ENCODE peak calls at places on chromosomes 5 and 9, in five cellular contexts. V is body of pancreas, M is brain microvascular endothelial cell, L is fibroblast of pulmonary artery, O is BJ. D is an unnamed sample.

GRCh38 chr5:107997338-107997979 is 326.7 kb upstream of the EFNA5 start:
- DNase-seq in V (no peak), M (no peak), L (no peak), O (peak; percentile 1), D (peak; percentile 29)

GRCh38 chr9:36345103-36345846 is 54.8 kb downstream of the RNF38 start:
- DNase-seq in V (no peak), M (no peak), L (no peak), O (no peak), D (no peak)

GRCh38 chr5:138668981-138669380 is 84.2 kb upstream of the CTNNA1 start:
- DNase-seq in V (no peak), M (no peak), L (no peak), O (no peak), D (no peak)

GRCh38 chr5:170885281-170885680 is 23.5 kb downstream of the RANBP17 start:
- DNase-seq in V (no peak), M (no peak), L (peak; percentile 31), O (no peak), D (no peak)

GRCh38 chr9:109497193-109498165 is 628 bp downstream of the PTPN3 start:
- DNase-seq in V (peak; percentile 69), M (no peak), L (no peak), O (no peak), D (no peak)

GRCh38 chr9:35667939-35668338 is 2.9 kb upstream of the ARHGEF39 start:
- DNase-seq in V (no peak), M (no peak), L (no peak), O (no peak), D (no peak)

GRCh38 chr9:1869843-1870242 is 145.3 kb upstream of the SMARCA2 start:
- DNase-seq in V (no peak), M (no peak), L (peak; percentile 6), O (no peak), D (no peak)

GRCh38 chr5:166750376-166750775 is 1541.1 kb upstream of the WWC1 start:
- DNase-seq in V (no peak), M (no peak), L (peak; percentile 25), O (no peak), D (no peak)

GRCh38 chr5:138454121-138454520 is 11.2 kb upstream of the EGR1 start:
- DNase-seq in V (no peak), M (no peak), L (no peak), O (no peak), D (no peak)

GRCh38 chr9:83662933-83663332 is 40.0 kb downstream of the IDNK start:
- DNase-seq in V (no peak), M (no peak), L (no peak), O (no peak), D (no peak)

GRCh38 chr9:123424552-123425225 is 68.7 kb downstream of the CRB2 start:
- DNase-seq in V (no peak), M (no peak), L (no peak), O (no peak), D (no peak)

GRCh38 chr9:125428515-125429467 is 167.2 kb downstream of the GAPVD1 start:
- DNase-seq in V (no peak), M (no peak), L (no peak), O (no peak), D (no peak)

GRCh38 chr5:117486879-117487391 is 912.3 kb upstream of the SEMA6A start:
- DNase-seq in V (no peak), M (no peak), L (no peak), O (no peak), D (no peak)

GRCh38 chr5:138450971-138451370 is 12.1 kb downstream of the REEP2 start:
- DNase-seq in V (no peak), M (no peak), L (no peak), O (no peak), D (no peak)

GRCh38 chr5:177134653-177135225 is 1.2 kb downstream of the NSD1 start:
- DNase-seq in V (no peak), M (no peak), L (no peak), O (no peak), D (no peak)

GRCh38 chr5:76556511-76557221 is 66.5 kb downstream of the F2RL2 start:
- DNase-seq in V (no peak), M (no peak), L (no peak), O (no peak), D (no peak)

GRCh38 chr5:129905467-129906176 is 1.4 kb downstream of the CHSY3 start:
- DNase-seq in V (peak; percentile 20), M (no peak), L (peak; percentile 13), O (no peak), D (no peak)

GRCh38 chr9:120892748-120893584 is 16.0 kb upstream of the PHF19 start:
- DNase-seq in V (no peak), M (peak; percentile 60), L (peak; percentile 80), O (peak; percentile 56), D (peak; percentile 46)

GRCh38 chr5:110251366-110251765 is 475.1 kb downstream of the TMEM232 start:
- DNase-seq in V (no peak), M (no peak), L (no peak), O (no peak), D (peak; percentile 28)

GRCh38 chr5:133732536-133732935 is 120.2 kb upstream of the FSTL4 start:
- DNase-seq in V (no peak), M (no peak), L (no peak), O (no peak), D (no peak)

GRCh38 chr5:148469446-148470062 is 85.8 kb downstream of the FBXO38 start:
- DNase-seq in V (peak; percentile 16), M (peak; percentile 45), L (peak; percentile 91), O (no peak), D (peak; percentile 75)

GRCh38 chr5:7683753-7684152 is 167.2 kb downstream of the CFAP90 start:
- DNase-seq in V (no peak), M (no peak), L (no peak), O (no peak), D (no peak)

GRCh38 chr5:138979684-138980275 is 104.6 kb upstream of the LRRTM2 start:
- DNase-seq in V (no peak), M (no peak), L (no peak), O (no peak), D (no peak)

GRCh38 chr5:163841-164240 is 27.5 kb upstream of the LRRC14B start:
- DNase-seq in V (no peak), M (no peak), L (no peak), O (no peak), D (no peak)

GRCh38 chr9:27482709-27483108 is 41.4 kb upstream of the IFNK start:
- DNase-seq in V (no peak), M (no peak), L (no peak), O (no peak), D (no peak)

GRCh38 chr9:71270554-71270953 is 149.1 kb upstream of the TRPM3 start:
- DNase-seq in V (no peak), M (no peak), L (no peak), O (no peak), D (no peak)

GRCh38 chr5:149358294-149358651 is 427 bp downstream of the PCYOX1L start:
- DNase-seq in V (peak; percentile 51), M (no peak), L (no peak), O (no peak), D (no peak)

GRCh38 chr5:155983954-155984353 is 343.0 kb upstream of the SGCD start:
- DNase-seq in V (no peak), M (no peak), L (no peak), O (no peak), D (no peak)

GRCh38 chr5:111512026-111512405 is 319 bp downstream of the STARD4 start:
- DNase-seq in V (no peak), M (peak; percentile 23), L (peak; percentile 40), O (no peak), D (no peak)

GRCh38 chr9:86337469-86338107 is 16.6 kb downstream of the TUT7 start:
- DNase-seq in V (no peak), M (no peak), L (no peak), O (no peak), D (no peak)
- H3K4me3 ChIP-seq in V (no peak overlapping the region), M (no peak overlapping the region), L (no peak overlapping the region), O (no peak overlapping the region), D (no peak overlapping the region)

GRCh38 chr5:141421489-141421855 is 621 bp downstream of the PCDHGA11 start:
- DNase-seq in V (no peak), M (no peak), L (peak; percentile 34), O (no peak), D (no peak)
- H3K4me3 ChIP-seq in V (no peak overlapping the region), M (peak overlapping the region; percentile 62), L (peak overlapping the region; percentile 55), O (peak overlapping the region; percentile 47), D (peak overlapping the region; percentile 42)

GRCh38 chr5:173323799-173324114 is 4.5 kb downstream of the STC2 start:
- DNase-seq in V (no peak), M (no peak), L (no peak), O (no peak), D (no peak)
- H3K4me3 ChIP-seq in V (no peak overlapping the region), M (no peak overlapping the region), L (peak overlapping the region; percentile 20), O (no peak overlapping the region), D (no peak overlapping the region)

DNA sequence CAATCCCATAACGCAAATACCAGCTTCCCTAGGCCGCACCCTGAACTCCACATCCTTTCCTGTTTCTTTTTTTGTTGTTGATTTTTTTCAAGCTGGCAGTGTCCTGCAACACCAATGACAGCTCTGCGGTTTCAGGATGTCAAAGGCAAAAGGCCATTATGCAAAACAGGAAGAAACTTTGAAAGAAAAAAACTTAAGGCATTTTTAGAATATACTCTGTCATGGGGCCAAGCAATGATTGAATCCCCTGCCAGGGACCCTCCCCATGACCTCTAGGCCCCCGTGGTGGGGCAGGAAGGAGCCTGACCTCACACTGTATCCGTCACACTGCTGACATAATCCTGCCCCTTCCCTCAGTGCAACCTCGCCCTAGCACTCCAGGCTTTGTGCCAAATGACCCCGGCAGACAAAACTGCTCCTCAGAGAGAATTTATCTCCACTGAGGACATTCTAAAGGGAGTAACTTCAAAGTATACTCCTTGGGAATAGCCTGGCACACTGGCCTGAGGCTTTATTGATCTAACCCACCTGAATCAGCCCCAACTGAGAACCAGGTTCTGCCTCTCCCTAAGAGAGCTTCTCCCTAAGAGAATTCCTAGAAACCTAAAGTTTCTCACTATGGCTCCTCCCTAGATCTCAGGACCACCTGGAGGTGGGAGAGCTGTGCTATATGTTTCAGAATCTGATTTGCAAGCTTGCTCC is 7.9 kb downstream of the B4GALT1 start:
- DNase-seq in V (no peak), M (peak; percentile 36), L (peak; percentile 80), O (no peak), D (no peak)
- H3K4me3 ChIP-seq in V (no peak overlapping the region), M (no peak overlapping the region), L (peak overlapping the region; percentile 8), O (no peak overlapping the region), D (no peak overlapping the region)

GRCh38 chr5:88675159-88675757 is 207.7 kb downstream of the MEF2C start:
- DNase-seq in V (no peak), M (no peak), L (no peak), O (no peak), D (no peak)
- H3K4me3 ChIP-seq in V (peak overlapping the region; percentile 8), M (peak overlapping the region; percentile 62), L (no peak overlapping the region), O (no peak overlapping the region), D (peak overlapping the region; percentile 68)

DNA sequence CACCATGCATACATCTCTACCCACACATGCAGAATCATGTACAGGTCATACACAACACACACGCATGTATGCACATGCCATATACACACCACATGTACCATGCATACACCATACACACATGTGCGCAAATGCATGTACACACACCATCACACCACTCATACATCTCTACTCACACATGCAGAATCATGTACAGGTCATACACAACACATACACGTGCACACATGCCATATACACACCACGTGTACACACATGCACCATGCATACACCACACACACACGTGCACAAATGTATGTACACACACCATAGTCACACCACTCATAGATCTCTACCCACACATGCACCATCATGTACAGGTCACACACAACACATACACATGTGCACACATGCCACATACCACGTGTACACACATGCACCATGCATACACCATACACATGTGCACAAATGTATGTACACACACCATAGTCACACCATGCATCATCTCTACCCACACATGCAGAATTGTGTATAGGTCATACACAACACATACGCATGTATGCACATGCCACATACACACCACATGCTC is 14.0 kb downstream of the GRIN1 start:
- DNase-seq in V (no peak), M (no peak), L (no peak), O (no peak), D (no peak)
- H3K4me3 ChIP-seq in V (no peak overlapping the region), M (no peak overlapping the region), L (no peak overlapping the region), O (no peak overlapping the region), D (no peak overlapping the region)